ENCODE peak calls at places on chromosomes 1 and 21, in seven cellular contexts. F is DND-41, J is psoas muscle, N is cardiac muscle cell, U is fibroblast of the aortic adventitia, Y is vagina, E is foreskin fibroblast. C is an unnamed sample.

GRCh38 chr1:42430286-42430685 is 25.5 kb downstream of the ZMYND12 start:
- DNase-seq in F (no peak), N (no peak), U (peak), J (no peak), Y (no peak), E (peak), C (no peak)

GRCh38 chr1:30757196-30757949 is at the start of gene LAPTM5:
- DNase-seq in U (peak), F (peak), J (peak), Y (no peak), E (peak), N (peak), C (peak)

GRCh38 chr1:51736702-51737101 is 119.8 kb downstream of the OSBPL9 start:
- DNase-seq in Y (no peak), E (peak), F (no peak), U (peak), N (peak), J (no peak), C (no peak)

GRCh38 chr1:48767957-48768510 is 8.7 kb downstream of the BEND5 start:
- DNase-seq in Y (no peak), J (no peak), E (no peak), U (no peak), F (no peak), N (no peak), C (no peak)

GRCh38 chr1:167374014-167374413 is 144.3 kb downstream of the CD247 start:
- DNase-seq in J (no peak), N (no peak), F (no peak), Y (no peak), E (no peak), U (no peak), C (no peak)

GRCh38 chr1:228405200-228405978 is 1.2 kb downstream of the TRIM11 start:
- DNase-seq in U (peak), F (no peak), E (no peak), J (no peak), Y (no peak), N (no peak), C (peak)

GRCh38 chr1:157004771-157005170 is 40.8 kb downstream of the ARHGEF11 start:
- DNase-seq in Y (no peak), U (peak), F (no peak), E (no peak), J (no peak), N (peak), C (no peak)

GRCh38 chr1:151085953-151086559 is 15.5 kb downstream of the GABPB2 start:
- DNase-seq in N (no peak), U (no peak), Y (no peak), E (no peak), J (peak), F (no peak), C (no peak)

GRCh38 chr1:228270032-228270431 is 62.2 kb downstream of the OBSCN start:
- DNase-seq in F (no peak), E (peak), U (peak), J (no peak), Y (no peak), N (peak), C (no peak)

GRCh38 chr1:15245593-15246325 is 1.3 kb upstream of the FHAD1 start:
- DNase-seq in F (no peak), Y (no peak), J (no peak), U (peak), E (peak), N (peak), C (no peak)

GRCh38 chr1:243254233-243254926 is 701 bp downstream of the CEP170 start:
- DNase-seq in F (peak), U (peak), N (peak), Y (peak), E (peak), J (peak), C (peak)

GRCh38 chr1:30377230-30378022 is 346.0 kb downstream of the MATN1 start:
- DNase-seq in N (no peak), F (no peak), Y (no peak), J (no peak), U (no peak), E (no peak), C (no peak)

GRCh38 chr1:51276286-51276685 is 40.2 kb downstream of the RNF11 start:
- DNase-seq in Y (no peak), U (no peak), E (no peak), F (no peak), J (no peak), N (no peak), C (no peak)

GRCh38 chr1:150018165-150018564 is 7.6 kb upstream of the OTUD7B start:
- DNase-seq in U (no peak), J (no peak), F (no peak), N (no peak), Y (no peak), E (no peak), C (no peak)

GRCh38 chr1:194289569-194290266 is 1103.3 kb upstream of the B3GALT2 start:
- DNase-seq in N (no peak), F (no peak), J (no peak), Y (no peak), E (no peak), U (no peak), C (no peak)

GRCh38 chr1:156551866-156552265 is 20.5 kb downstream of the IQGAP3 start:
- DNase-seq in U (no peak), N (no peak), E (peak), Y (no peak), J (no peak), F (no peak), C (no peak)

GRCh38 chr1:63821650-63822049 is 47.8 kb downstream of the ROR1 start:
- DNase-seq in F (no peak), U (peak), N (peak), Y (no peak), J (no peak), E (peak), C (no peak)

GRCh38 chr1:56409112-56409691 is 170.2 kb downstream of the PLPP3 start:
- DNase-seq in N (no peak), U (no peak), J (peak), F (peak), E (no peak), Y (no peak), C (no peak)

GRCh38 chr1:100249155-100249536 is 488 bp downstream of the DBT start:
- DNase-seq in E (no peak), Y (no peak), N (no peak), U (peak), F (no peak), J (no peak), C (no peak)

DNA sequence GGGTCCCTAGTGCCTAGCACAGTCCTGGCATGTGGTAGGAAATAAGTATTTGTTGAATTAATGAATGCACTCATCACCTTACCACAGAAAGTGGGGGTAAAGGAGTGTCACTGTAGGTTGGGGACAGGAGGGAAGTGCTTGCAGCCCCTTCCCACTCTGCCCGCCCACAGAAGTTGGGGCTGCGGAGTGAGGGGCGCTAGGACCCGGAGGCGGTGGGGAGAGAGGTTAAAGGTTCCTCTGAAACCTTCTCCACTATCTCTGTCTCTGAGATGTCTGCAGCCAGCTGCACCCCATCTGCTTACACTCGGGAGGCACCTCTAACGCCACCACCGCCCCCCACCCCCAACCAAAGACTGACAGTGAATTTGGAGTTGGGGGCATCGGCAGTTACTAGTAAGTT is 1.4 kb upstream of the WNT2B start:
- DNase-seq in F (no peak), E (no peak), J (no peak), Y (no peak), N (no peak), U (no peak), C (no peak)
- H3K4me3 ChIP-seq in F (no peak), E (no peak), J (no peak), Y (no peak), N (no peak), U (no peak), C (no peak)

GRCh38 chr1:78006491-78006890 is 1.8 kb downstream of the DNAJB4 start:
- DNase-seq in U (no peak), Y (no peak), N (no peak), F (no peak), E (no peak), J (no peak), C (no peak)
- H3K4me3 ChIP-seq in U (peak), Y (peak), N (peak), F (peak), E (peak), J (peak), C (peak)

GRCh38 chr21:41953249-41953830 is 478 bp downstream of the C2CD2 start:
- DNase-seq in E (no peak), Y (no peak), U (no peak), N (no peak), F (no peak), J (peak), C (no peak)

GRCh38 chr21:41955516-41955915 is 1.7 kb upstream of the C2CD2 start:
- DNase-seq in U (no peak), E (no peak), F (no peak), Y (no peak), N (no peak), J (no peak), C (no peak)

GRCh38 chr21:41954654-41955499 is 1.1 kb upstream of the C2CD2 start:
- DNase-seq in Y (no peak), N (no peak), U (peak), J (no peak), F (no peak), E (no peak), C (no peak)

GRCh38 chr21:41952568-41953248 is 1.1 kb downstream of the C2CD2 start:
- DNase-seq in U (peak), Y (no peak), F (no peak), N (no peak), J (peak), E (no peak), C (no peak)

GRCh38 chr21:41953831-41954653 is at the start of gene C2CD2:
- DNase-seq in F (peak), E (peak), U (peak), J (peak), Y (no peak), N (peak), C (peak)
- H3K4me3 ChIP-seq in F (no peak), E (peak), U (peak), J (peak), Y (peak), N (peak), C (peak)

DNA sequence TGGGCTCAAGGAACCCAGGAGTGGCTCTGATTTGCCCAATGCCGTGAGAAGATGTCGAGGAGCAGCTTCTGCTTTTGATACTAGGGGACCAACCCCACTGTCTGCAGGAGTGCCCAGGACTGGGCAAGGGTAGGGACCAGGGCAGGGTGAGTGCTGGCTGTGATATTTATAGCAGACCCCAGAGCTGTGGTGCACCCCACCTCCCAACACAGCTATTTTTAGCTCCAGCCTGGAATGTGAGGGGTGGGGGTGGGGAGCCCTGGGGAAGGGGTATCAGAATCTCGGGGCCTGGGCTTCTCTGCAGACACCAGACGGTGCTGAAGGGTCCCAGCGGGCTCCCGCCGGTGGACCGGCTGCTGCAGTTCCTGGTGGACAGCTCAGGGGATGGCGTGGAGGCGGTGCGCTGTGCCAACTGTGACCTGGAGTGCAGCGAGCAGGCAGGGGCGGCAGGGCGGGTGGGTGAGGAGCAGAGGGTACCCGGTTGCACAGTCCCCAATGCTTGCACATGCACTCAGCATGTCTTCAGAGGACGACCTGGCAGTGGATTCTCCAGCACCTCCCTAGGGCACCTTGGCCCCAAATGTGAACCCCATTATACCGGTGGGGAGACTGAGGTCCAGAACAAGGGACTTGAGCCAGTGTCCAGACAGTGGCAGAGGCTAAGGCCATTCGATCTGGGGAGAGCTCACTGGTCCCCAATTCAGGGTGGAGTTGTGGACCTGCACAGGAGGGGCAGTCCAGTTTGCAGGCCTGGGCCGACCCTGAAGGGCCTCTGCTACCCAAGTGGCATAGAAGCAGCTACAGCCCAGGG is 1.4 kb downstream of the RNF207 start:
- DNase-seq in U (no peak), E (no peak), N (no peak), Y (no peak), J (peak), F (no peak), C (no peak)
- H3K4me3 ChIP-seq in U (peak), E (peak), N (peak), Y (no peak), J (peak), F (no peak), C (no peak)

DNA sequence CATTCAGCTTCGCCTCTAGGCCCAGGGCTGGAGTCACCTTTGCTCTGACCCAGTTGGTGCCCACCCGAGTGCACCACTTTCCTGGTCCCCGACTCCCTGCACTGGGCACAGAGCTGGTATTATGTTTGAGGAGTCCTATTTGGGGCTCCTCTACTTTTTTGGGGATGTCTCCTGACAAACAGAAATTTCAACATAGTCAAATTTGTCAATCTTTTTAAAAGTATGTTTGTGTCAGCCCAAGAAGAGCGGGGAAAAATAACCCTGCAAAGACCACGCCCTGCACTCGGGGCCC is 11.6 kb downstream of the FAM229A start:
- DNase-seq in J (no peak), Y (no peak), N (no peak), F (no peak), U (no peak), E (no peak), C (no peak)
- H3K4me3 ChIP-seq in J (peak), Y (peak), N (no peak), F (peak), U (peak), E (peak), C (peak)

C was measured in tibial artery.